ENCODE peak calls at places on chromosomes 7 and 10, in five cellular contexts. F is GM23248; D is stomach; J is Peyer's patch; N is CD8-positive, alpha-beta memory T cell. L is an unnamed sample.

GRCh38 chr7:141700848-141701371 is 1.1 kb downstream of the DENND11 start:
- DNase-seq in F (peak; percentile 59), J (no peak), N (no peak), D (no peak), L (peak; percentile 30)

GRCh38 chr7:110988890-110989501 is 101.9 kb upstream of the LRRN3 start:
- DNase-seq in J (no peak), D (no peak), N (no peak), F (peak; percentile 18), L (no peak)

GRCh38 chr7:138164804-138165203 is 88.5 kb downstream of the AKR1D1 start:
- DNase-seq in J (no peak), F (no peak), D (no peak), N (no peak), L (no peak)

GRCh38 chr10:63430091-63430998 is 35.4 kb downstream of the JMJD1C start:
- DNase-seq in J (no peak), D (no peak), F (peak; percentile 78), N (no peak), L (no peak)

GRCh38 chr7:88818552-88818951 is 23.0 kb upstream of the TEX47 start:
- DNase-seq in N (no peak), J (no peak), D (no peak), F (no peak), L (no peak)

GRCh38 chr10:34223658-34224057 is 591.4 kb downstream of the PARD3 start:
- DNase-seq in D (no peak), N (no peak), J (no peak), F (no peak), L (no peak)

GRCh38 chr10:132293416-132294195 is 14.1 kb downstream of the STK32C start:
- DNase-seq in N (no peak), J (peak; percentile 27), D (no peak), F (no peak), L (no peak)

GRCh38 chr7:36526720-36527548 is 137.3 kb downstream of the ANLN start:
- DNase-seq in D (no peak), N (no peak), F (peak; percentile 75), J (no peak), L (no peak)

GRCh38 chr10:121155742-121156141 is 304.6 kb downstream of the WDR11 start:
- DNase-seq in F (no peak), J (peak; percentile 65), N (no peak), D (peak; percentile 71), L (peak; percentile 46)

GRCh38 chr7:90568213-90568612 is 27.9 kb upstream of the CDK14 start:
- DNase-seq in D (no peak), F (no peak), N (no peak), J (no peak), L (no peak)

GRCh38 chr7:87000344-87000743 is 59.1 kb downstream of the ELAPOR2 start:
- DNase-seq in J (no peak), D (no peak), N (no peak), F (peak; percentile 55), L (no peak)

GRCh38 chr7:144775735-144776134 is 60.1 kb downstream of the TPK1 start:
- DNase-seq in D (no peak), J (no peak), F (no peak), N (no peak), L (no peak)

GRCh38 chr10:4670737-4671136 is 155.3 kb upstream of the AKR1E2 start:
- DNase-seq in N (no peak), F (peak; percentile 80), D (no peak), J (no peak), L (no peak)

GRCh38 chr10:100976906-100977305 is 7.6 kb downstream of the SEMA4G start:
- DNase-seq in N (no peak), J (no peak), D (no peak), F (no peak), L (no peak)

GRCh38 chr7:158366346-158366745 is 221.3 kb downstream of the PTPRN2 start:
- DNase-seq in D (no peak), N (no peak), F (no peak), J (no peak), L (no peak)

GRCh38 chr10:97647556-97647955 is 7.1 kb downstream of the PI4K2A start:
- DNase-seq in F (peak; percentile 71), D (no peak), J (no peak), N (no peak), L (no peak)

GRCh38 chr10:74234569-74234968 is 83.5 kb downstream of the ADK start:
- DNase-seq in D (no peak), N (no peak), F (peak; percentile 54), J (no peak), L (no peak)

GRCh38 chr7:87599336-87599735 is 1.3 kb downstream of the ABCB1 start:
- DNase-seq in J (peak; percentile 66), N (peak; percentile 4), F (no peak), D (peak; percentile 28), L (no peak)

GRCh38 chr7:112204072-112204775 is 2.0 kb downstream of the DOCK4 start:
- DNase-seq in N (no peak), J (no peak), D (no peak), F (peak; percentile 49), L (no peak)

GRCh38 chr7:68248973-68249372 is 1252.3 kb downstream of the TYW1 start:
- DNase-seq in D (no peak), F (no peak), N (no peak), J (no peak), L (no peak)

GRCh38 chr10:51076442-51076841 is 2.2 kb downstream of the PRKG1 start:
- DNase-seq in F (no peak), D (no peak), J (no peak), N (no peak), L (no peak)

GRCh38 chr10:46265981-46266505 is 20.8 kb upstream of the ANTXRL start:
- DNase-seq in D (peak; percentile 19), J (no peak), F (no peak), N (no peak), L (no peak)

GRCh38 chr7:64998865-64999164 is 7.7 kb downstream of the ERV3-1 start:
- DNase-seq in J (no peak), D (no peak), N (no peak), F (no peak), L (no peak)
- H3K9me3 ChIP-seq in J (peaks cover 23% of the 10 kb centered on the region), D (peaks cover 10% of the 10 kb centered on the region), N (peaks cover 42% of the 10 kb centered on the region), F (no peaks in the 10 kb centered on the region), L (peaks cover 29% of the 10 kb centered on the region)

DNA sequence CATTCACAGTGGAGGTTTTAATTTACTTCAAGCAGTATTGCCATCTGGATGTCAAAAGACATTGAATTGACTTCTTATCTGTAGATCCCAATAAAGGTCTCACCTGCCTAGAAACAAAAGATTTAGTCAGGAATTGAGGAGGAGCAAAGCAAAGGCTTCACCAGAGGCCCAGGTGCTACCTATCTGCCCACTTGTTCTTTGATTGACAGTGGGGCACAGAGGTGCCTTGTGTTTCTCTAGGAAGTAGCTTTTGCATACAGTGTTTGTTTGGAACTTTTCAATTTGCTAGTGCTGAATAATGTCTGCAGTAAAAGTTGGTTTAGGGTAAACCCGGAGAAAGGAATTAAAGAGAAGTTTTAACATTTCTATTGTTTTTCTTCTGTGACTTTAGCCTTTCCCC is 40.4 kb downstream of the AUTS2 start:
- DNase-seq in J (no peak), N (no peak), F (no peak), D (no peak), L (no peak)
- H3K9me3 ChIP-seq in J (no peaks in the 10 kb centered on the region), N (no peaks in the 10 kb centered on the region), F (no peaks in the 10 kb centered on the region), D (no peaks in the 10 kb centered on the region), L (no peaks in the 10 kb centered on the region)

GRCh38 chr10:2525781-2526180 is 541.6 kb upstream of the PFKP start:
- DNase-seq in J (no peak), D (no peak), F (no peak), N (no peak), L (no peak)
- H3K9me3 ChIP-seq in J (no peaks in the 10 kb centered on the region), D (no peaks in the 10 kb centered on the region), F (no peaks in the 10 kb centered on the region), N (no peaks in the 10 kb centered on the region), L (no peaks in the 10 kb centered on the region)

DNA sequence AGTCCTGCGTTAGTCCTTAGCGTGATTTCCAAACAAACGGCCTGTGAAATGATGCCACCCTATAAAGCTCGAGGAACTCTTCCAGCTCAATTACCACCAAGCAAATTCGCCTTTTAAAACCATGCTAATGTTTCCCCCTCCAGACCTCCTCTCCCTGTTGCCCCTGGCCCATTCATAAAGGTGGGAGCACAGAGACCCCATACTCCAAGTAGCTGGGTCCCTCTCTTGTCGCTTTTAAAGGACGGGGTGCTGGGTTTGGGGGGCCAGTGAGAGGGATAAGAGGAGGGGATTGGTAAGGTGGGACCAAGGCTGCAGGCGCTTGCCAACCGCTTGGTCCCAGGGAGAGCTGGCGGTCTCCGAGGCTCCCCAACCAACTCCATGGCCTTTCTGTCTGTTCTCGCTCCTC is 1.2 kb downstream of the HMX2 start:
- DNase-seq in F (no peak), N (no peak), J (no peak), D (no peak), L (no peak)
- H3K9me3 ChIP-seq in F (no peaks in the 10 kb centered on the region), N (no peaks in the 10 kb centered on the region), J (peaks cover 3% of the 10 kb centered on the region), D (no peaks in the 10 kb centered on the region), L (peaks cover 12% of the 10 kb centered on the region)

DNA sequence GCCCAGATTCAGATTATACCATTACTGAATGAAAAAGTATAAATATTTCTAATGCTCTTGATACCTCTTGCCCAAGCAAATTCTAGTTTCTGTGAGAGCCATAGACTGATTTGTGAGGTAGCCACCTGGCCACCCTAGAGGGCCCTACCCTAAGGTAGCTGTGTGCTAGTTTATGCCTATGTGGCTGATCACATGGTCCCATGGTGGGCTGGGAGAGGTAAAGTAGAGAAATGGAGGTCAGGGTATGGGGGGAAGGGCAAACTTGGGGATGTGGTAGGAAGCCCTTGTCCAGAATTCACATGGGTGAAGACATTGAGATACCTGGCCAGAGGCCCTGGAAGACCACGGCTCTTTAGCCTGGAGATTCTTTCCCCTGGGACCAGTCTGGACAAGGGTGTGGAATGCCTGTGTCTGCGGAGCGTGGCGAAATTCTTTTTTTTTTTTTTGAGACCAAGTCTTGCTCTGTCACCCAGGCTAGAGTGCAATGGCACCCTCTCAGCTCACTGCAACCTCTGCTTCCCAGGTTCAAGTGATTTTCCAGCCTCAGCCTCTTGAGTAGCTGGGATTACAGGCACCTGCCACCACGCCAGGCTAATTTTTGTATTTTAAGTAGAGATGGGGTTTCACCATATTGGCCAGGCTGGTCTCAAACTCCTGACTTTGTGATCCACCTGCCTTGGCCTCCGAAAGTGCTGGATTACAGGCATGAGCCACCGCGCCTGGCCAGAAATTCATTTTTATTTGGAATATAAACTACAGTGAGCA is 639.4 kb downstream of the ACTR3B start:
- DNase-seq in J (no peak), N (no peak), D (no peak), F (no peak), L (no peak)
- H3K9me3 ChIP-seq in J (no peaks in the 10 kb centered on the region), N (no peaks in the 10 kb centered on the region), D (no peaks in the 10 kb centered on the region), F (no peaks in the 10 kb centered on the region), L (peaks cover 3% of the 10 kb centered on the region)

GRCh38 chr10:21570761-21571521 is 36.9 kb downstream of the MLLT10 start:
- DNase-seq in N (no peak), F (no peak), D (no peak), J (no peak), L (no peak)
- H3K9me3 ChIP-seq in N (no peaks in the 10 kb centered on the region), F (no peaks in the 10 kb centered on the region), D (no peaks in the 10 kb centered on the region), J (no peaks in the 10 kb centered on the region), L (no peaks in the 10 kb centered on the region)

DNA sequence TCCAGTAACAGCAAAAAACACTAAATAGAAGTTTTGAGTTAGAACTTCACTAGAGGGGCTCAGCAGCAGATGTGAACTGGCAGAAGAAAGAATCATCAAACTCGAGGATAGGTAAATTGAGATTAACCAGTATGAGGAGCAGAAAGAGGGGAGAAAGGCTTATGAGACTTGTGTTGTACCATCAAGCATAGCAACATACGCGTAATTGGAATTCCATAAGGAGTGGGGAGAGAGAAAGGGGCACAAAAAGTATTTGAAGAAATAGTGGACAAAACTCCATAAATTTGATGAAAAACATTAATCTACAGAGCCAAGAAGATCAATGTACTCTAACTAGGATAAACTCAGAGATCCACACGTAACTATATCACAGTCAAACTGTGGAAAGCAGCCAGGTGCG is 48.3 kb downstream of the RBAK start:
- DNase-seq in D (no peak), N (no peak), F (no peak), J (no peak), L (no peak)
- H3K9me3 ChIP-seq in D (peaks cover 24% of the 10 kb centered on the region), N (peaks cover 12% of the 10 kb centered on the region), F (no peaks in the 10 kb centered on the region), J (peaks cover 13% of the 10 kb centered on the region), L (no peaks in the 10 kb centered on the region)

L was measured in lung.